ENCODE peak calls at places on chromosomes 3 and 15, in eight cellular contexts. A, T, W, V, P, F, I and D are unnamed samples.

GRCh38 chr15:61832223-61832622 is 228.0 kb downstream of the VPS13C start:
- DNase-seq in V (no peak), A (no peak), F (no peak), I (no peak), W (no peak), P (no peak), T (no peak), D (no peak)

GRCh38 chr3:70980646-70981031 is 602.9 kb downstream of the FOXP1 start:
- DNase-seq in T (no peak), P (peak; percentile 83), W (peak; percentile 24), F (no peak), V (no peak), I (no peak), A (no peak), D (no peak)

GRCh38 chr15:75347222-75348033 is 589 bp downstream of the NEIL1 start:
- DNase-seq in I (peak; percentile 51), A (peak; percentile 96), W (no peak), F (no peak), T (peak; percentile 70), V (peak; percentile 83), P (no peak), D (peak; percentile 76)

GRCh38 chr15:42605281-42605744 is 29.9 kb downstream of the STARD9 start:
- DNase-seq in T (no peak), W (peak; percentile 17), V (peak; percentile 80), F (no peak), A (peak; percentile 94), I (no peak), P (peak; percentile 36), D (peak; percentile 72)

GRCh38 chr3:190059242-190059590 is 61.5 kb downstream of the P3H2 start:
- DNase-seq in V (no peak), F (no peak), I (no peak), P (peak; percentile 85), A (no peak), T (no peak), W (peak; percentile 53), D (peak; percentile 20)

GRCh38 chr15:77178421-77178820 is 107.5 kb upstream of the TSPAN3 start:
- DNase-seq in T (no peak), A (no peak), F (no peak), P (no peak), V (no peak), W (no peak), I (no peak), D (no peak)

GRCh38 chr3:83928391-83928790 is 1030.4 kb upstream of the CADM2 start:
- DNase-seq in P (no peak), W (no peak), V (no peak), F (no peak), T (no peak), A (peak; percentile 72), I (no peak), D (no peak)

GRCh38 chr3:65597952-65598413 is 440.7 kb downstream of the MAGI1 start:
- DNase-seq in P (no peak), F (no peak), V (no peak), W (no peak), I (no peak), T (no peak), A (no peak), D (no peak)

GRCh38 chr3:55716611-55717225 is 229.6 kb upstream of the WNT5A start:
- DNase-seq in I (no peak), W (no peak), V (no peak), F (no peak), T (no peak), P (no peak), A (no peak), D (no peak)

GRCh38 chr3:61790411-61790810 is 229.0 kb downstream of the PTPRG start:
- DNase-seq in F (no peak), A (no peak), V (no peak), P (no peak), I (no peak), W (no peak), T (no peak), D (no peak)

GRCh38 chr15:79736435-79737000 is 160.3 kb downstream of the MTHFS start:
- DNase-seq in W (no peak), P (no peak), I (no peak), T (no peak), V (no peak), F (no peak), A (no peak), D (no peak)

GRCh38 chr3:134649106-134649705 is 1.6 kb downstream of the KY start:
- DNase-seq in V (no peak), P (no peak), W (no peak), I (no peak), A (no peak), T (no peak), F (no peak), D (no peak)

GRCh38 chr3:151560750-151561149 is 99.9 kb upstream of the IGSF10 start:
- DNase-seq in V (no peak), F (no peak), T (no peak), W (no peak), I (no peak), P (no peak), A (no peak), D (no peak)

GRCh38 chr15:51170882-51171577 is 76.3 kb upstream of the TNFAIP8L3 start:
- DNase-seq in A (no peak), T (no peak), I (no peak), P (no peak), W (no peak), F (no peak), V (no peak), D (no peak)

GRCh38 chr15:48806151-48806550 is 4.7 kb downstream of the CEP152 start:
- DNase-seq in F (no peak), W (peak; percentile 53), V (no peak), P (no peak), I (no peak), A (peak; percentile 48), T (no peak), D (peak; percentile 44)

DNA sequence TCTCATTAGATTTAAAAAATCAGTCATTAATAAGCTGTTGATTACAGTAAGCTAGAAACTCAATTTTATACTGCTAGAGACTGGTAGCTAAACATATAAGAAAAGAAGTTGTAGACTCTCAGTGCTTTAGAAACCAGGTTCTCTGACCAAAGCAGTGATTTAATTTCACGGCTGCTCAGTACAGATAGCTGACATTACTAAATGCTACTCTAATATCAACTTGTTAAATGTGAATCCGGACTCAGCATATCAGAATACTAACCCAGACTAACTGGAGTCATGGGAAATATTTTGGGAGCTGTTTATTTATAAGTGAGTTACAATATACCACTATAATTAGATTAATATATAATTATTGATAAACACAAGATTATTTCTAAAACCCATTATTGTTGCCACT is 80.4 kb downstream of the NEDD4 start:
- DNase-seq in I (no peak), T (no peak), P (peak; percentile 14), W (no peak), A (no peak), V (no peak), F (no peak), D (no peak)
- H3K4me3 ChIP-seq in I (no peak overlapping the region), T (no peak overlapping the region), P (no peak overlapping the region), W (peak overlapping the region; percentile 33), A (no peak overlapping the region), V (no peak overlapping the region), F (peak overlapping the region; percentile 25), D (peak overlapping the region; percentile 41)

GRCh38 chr3:157099337-157100078 is 60.4 kb downstream of the CCNL1 start:
- DNase-seq in W (no peak), T (no peak), A (no peak), P (peak; percentile 77), V (no peak), F (peak; percentile 84), I (no peak), D (no peak)

GRCh38 chr3:157102098-157102497 is 57.8 kb downstream of the CCNL1 start:
- DNase-seq in A (no peak), F (no peak), V (no peak), P (no peak), I (no peak), T (no peak), W (no peak), D (no peak)

GRCh38 chr3:157101470-157101869 is 58.5 kb downstream of the CCNL1 start:
- DNase-seq in T (no peak), W (no peak), P (no peak), I (no peak), V (no peak), F (peak; percentile 40), A (no peak), D (no peak)

GRCh38 chr3:157100079-157100477 is 59.9 kb downstream of the CCNL1 start:
- DNase-seq in F (no peak), V (no peak), T (no peak), W (no peak), A (no peak), I (no peak), P (no peak), D (no peak)

DNA sequence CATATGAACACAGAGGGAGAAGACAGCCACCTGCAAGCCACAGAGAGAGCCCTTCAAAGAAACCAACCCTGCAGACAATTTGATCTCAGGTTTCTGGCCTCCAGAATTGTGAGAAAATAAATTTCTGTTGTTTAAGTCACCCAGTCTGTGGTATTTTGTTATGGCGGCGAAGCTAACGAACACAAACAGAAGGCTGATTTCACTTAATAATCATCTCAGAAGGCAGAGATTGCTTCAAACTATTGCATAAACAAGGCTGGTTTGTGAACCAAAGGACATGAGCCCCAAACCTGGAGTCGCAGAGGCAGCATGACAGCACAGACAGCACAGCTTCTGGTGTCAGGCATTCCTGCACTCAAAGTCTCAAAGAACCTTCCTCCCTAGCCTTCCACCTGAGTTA is 59.0 kb downstream of the CCNL1 start:
- DNase-seq in V (no peak), P (no peak), T (no peak), A (no peak), I (no peak), W (no peak), F (no peak), D (no peak)
- TF ChIP-seq CTCF in V (no peak), P (no peak), T (no peak), A (no peak), I (no peak), W (no peak), F (no peak), D (no peak)

GRCh38 chr15:25439456-25439836 is 622 bp upstream of the UBE3A start:
- DNase-seq in A (peak; percentile 48), T (no peak), I (no peak), V (no peak), F (peak; percentile 34), P (peak; percentile 27), W (no peak), D (peak; percentile 34)
- H3K4me3 ChIP-seq in A (peak overlapping the region; percentile 98), T (peak overlapping the region; percentile 95), I (peak overlapping the region; percentile 78), V (peak overlapping the region; percentile 85), F (peak overlapping the region; percentile 92), P (peak overlapping the region; percentile 81), W (peak overlapping the region; percentile 75), D (peak overlapping the region; percentile 85)

GRCh38 chr3:149611149-149611548 is 46.7 kb downstream of the WWTR1 start:
- DNase-seq in P (no peak), F (no peak), I (no peak), V (no peak), A (no peak), T (no peak), W (no peak), D (no peak)

GRCh38 chr3:149612456-149612855 is 45.4 kb downstream of the WWTR1 start:
- DNase-seq in V (no peak), W (no peak), A (no peak), P (no peak), T (no peak), F (no peak), I (no peak), D (no peak)

GRCh38 chr3:149609595-149609994 is 48.2 kb downstream of the WWTR1 start:
- DNase-seq in A (no peak), I (no peak), P (no peak), T (no peak), W (no peak), F (no peak), V (peak; percentile 34), D (no peak)

GRCh38 chr3:149608987-149609386 is 48.8 kb downstream of the WWTR1 start:
- DNase-seq in V (no peak), W (no peak), F (no peak), P (no peak), T (no peak), I (no peak), A (no peak), D (no peak)

GRCh38 chr3:149610351-149611105 is 47.3 kb downstream of the WWTR1 start:
- DNase-seq in A (no peak), I (peak; percentile 29), W (no peak), V (no peak), F (no peak), P (no peak), T (peak; percentile 53), D (no peak)
- TF ChIP-seq CTCF in A (no peak), I (no peak), W (no peak), V (no peak), F (no peak), P (no peak), T (no peak), D (no peak)